ENCODE peak calls at places on chromosomes 12 and 14, in ten cellular contexts. One of them, this sample, is unnamed.

GRCh38 chr14:68665116-68665515 is 127.8 kb downstream of the ZFP36L1 start:
- DNase-seq in adrenal gland: peak; percentile 28
- DNase-seq in uterus: peak; percentile 31
- DNase-seq in aorta: no peak
- DNase-seq in lower lobe of right lung: no peak
- DNase-seq in lower leg skin: no peak
- DNase-seq in K562: no peak
- DNase-seq in hepatocyte: no peak
- DNase-seq in cardiac muscle cell: no peak
- DNase-seq in testis: no peak
- DNase-seq in this sample: peak; percentile 88

GRCh38 chr12:1841606-1842182 is 21.3 kb downstream of the LRTM2 start:
- DNase-seq in K562: no peak
- DNase-seq in cardiac muscle cell: no peak
- DNase-seq in hepatocyte: no peak
- DNase-seq in lower lobe of right lung: no peak
- DNase-seq in aorta: peak; percentile 48
- DNase-seq in testis: no peak
- DNase-seq in adrenal gland: no peak
- DNase-seq in lower leg skin: no peak
- DNase-seq in uterus: no peak
- DNase-seq in this sample: no peak

GRCh38 chr14:105497671-105498429 is 6.8 kb downstream of the TEDC1 start:
- DNase-seq in adrenal gland: no peak
- DNase-seq in K562: no peak
- DNase-seq in cardiac muscle cell: no peak
- DNase-seq in aorta: peak; percentile 77
- DNase-seq in hepatocyte: no peak
- DNase-seq in lower leg skin: no peak
- DNase-seq in uterus: no peak
- DNase-seq in testis: no peak
- DNase-seq in lower lobe of right lung: peak; percentile 41
- DNase-seq in this sample: no peak

GRCh38 chr14:74514471-74514932 is 20.9 kb downstream of the ISCA2 start:
- DNase-seq in testis: no peak
- DNase-seq in lower lobe of right lung: peak; percentile 83
- DNase-seq in adrenal gland: no peak
- DNase-seq in cardiac muscle cell: no peak
- DNase-seq in K562: no peak
- DNase-seq in uterus: no peak
- DNase-seq in aorta: peak; percentile 86
- DNase-seq in lower leg skin: no peak
- DNase-seq in hepatocyte: no peak
- DNase-seq in this sample: peak; percentile 68

GRCh38 chr12:26135010-26135420 is 10.2 kb upstream of the BHLHE41 start:
- DNase-seq in uterus: no peak
- DNase-seq in lower leg skin: no peak
- DNase-seq in adrenal gland: no peak
- DNase-seq in hepatocyte: no peak
- DNase-seq in K562: no peak
- DNase-seq in aorta: no peak
- DNase-seq in testis: peak; percentile 72
- DNase-seq in lower lobe of right lung: peak; percentile 94
- DNase-seq in cardiac muscle cell: no peak
- DNase-seq in this sample: no peak

GRCh38 chr14:64095620-64096019 is 198.6 kb downstream of the ESR2 start:
- DNase-seq in hepatocyte: no peak
- DNase-seq in adrenal gland: no peak
- DNase-seq in aorta: no peak
- DNase-seq in uterus: no peak
- DNase-seq in lower lobe of right lung: no peak
- DNase-seq in testis: no peak
- DNase-seq in K562: no peak
- DNase-seq in cardiac muscle cell: no peak
- DNase-seq in lower leg skin: no peak
- DNase-seq in this sample: peak; percentile 53

GRCh38 chr12:47328831-47329545 is 249.2 kb upstream of the AMIGO2 start:
- DNase-seq in lower lobe of right lung: no peak
- DNase-seq in lower leg skin: no peak
- DNase-seq in testis: no peak
- DNase-seq in adrenal gland: no peak
- DNase-seq in cardiac muscle cell: no peak
- DNase-seq in hepatocyte: no peak
- DNase-seq in aorta: no peak
- DNase-seq in uterus: no peak
- DNase-seq in K562: no peak
- DNase-seq in this sample: peak; percentile 85

GRCh38 chr14:32998433-32998832 is 59.8 kb downstream of the NPAS3 start:
- DNase-seq in lower leg skin: no peak
- DNase-seq in aorta: no peak
- DNase-seq in hepatocyte: no peak
- DNase-seq in K562: no peak
- DNase-seq in uterus: no peak
- DNase-seq in testis: no peak
- DNase-seq in cardiac muscle cell: no peak
- DNase-seq in adrenal gland: no peak
- DNase-seq in lower lobe of right lung: no peak
- DNase-seq in this sample: peak; percentile 35

GRCh38 chr14:49620182-49621113 is at the start of the genes MGAT2 and RPL36AL:
- DNase-seq in lower leg skin: peak; percentile 97
- DNase-seq in adrenal gland: peak; percentile 99
- DNase-seq in lower lobe of right lung: peak; percentile 98
- DNase-seq in hepatocyte: peak; percentile 98
- DNase-seq in uterus: peak; percentile 98
- DNase-seq in K562: peak; percentile 97
- DNase-seq in aorta: peak; percentile 100
- DNase-seq in testis: peak; percentile 98
- DNase-seq in cardiac muscle cell: peak; percentile 97
- DNase-seq in this sample: peak; percentile 99

GRCh38 chr14:49621114-49621881 is 699 bp downstream of the MGAT2 start:
- DNase-seq in adrenal gland: peak; percentile 58
- DNase-seq in aorta: peak; percentile 94
- DNase-seq in K562: peak; percentile 69
- DNase-seq in lower lobe of right lung: peak; percentile 90
- DNase-seq in testis: peak; percentile 64
- DNase-seq in uterus: peak; percentile 52
- DNase-seq in lower leg skin: peak; percentile 60
- DNase-seq in hepatocyte: peak; percentile 74
- DNase-seq in cardiac muscle cell: no peak
- DNase-seq in this sample: peak; percentile 42

GRCh38 chr14:49622022-49622607 is 1.5 kb downstream of the MGAT2 start:
- DNase-seq in lower leg skin: no peak
- DNase-seq in K562: no peak
- DNase-seq in hepatocyte: no peak
- DNase-seq in uterus: no peak
- DNase-seq in adrenal gland: no peak
- DNase-seq in lower lobe of right lung: no peak
- DNase-seq in aorta: no peak
- DNase-seq in cardiac muscle cell: no peak
- DNase-seq in testis: no peak
- DNase-seq in this sample: no peak

GRCh38 chr14:49623387-49623786 is 2.8 kb downstream of the MGAT2 start:
- DNase-seq in cardiac muscle cell: no peak
- DNase-seq in lower lobe of right lung: no peak
- DNase-seq in K562: no peak
- DNase-seq in hepatocyte: no peak
- DNase-seq in uterus: no peak
- DNase-seq in lower leg skin: no peak
- DNase-seq in testis: no peak
- DNase-seq in adrenal gland: no peak
- DNase-seq in aorta: no peak
- DNase-seq in this sample: no peak

GRCh38 chr14:49623941-49624806 is 3.6 kb downstream of the MGAT2 start:
- DNase-seq in uterus: no peak
- DNase-seq in testis: no peak
- DNase-seq in adrenal gland: no peak
- DNase-seq in cardiac muscle cell: no peak
- DNase-seq in hepatocyte: peak; percentile 13
- DNase-seq in aorta: no peak
- DNase-seq in K562: peak; percentile 33
- DNase-seq in lower leg skin: no peak
- DNase-seq in lower lobe of right lung: no peak
- DNase-seq in this sample: no peak
- H3K4me3 ChIP-seq in uterus: no peak overlapping the region
- H3K4me3 ChIP-seq in testis: no peak overlapping the region
- H3K4me3 ChIP-seq in adrenal gland: no peak overlapping the region
- H3K4me3 ChIP-seq in cardiac muscle cell: no peak overlapping the region
- H3K4me3 ChIP-seq in hepatocyte: no peak overlapping the region
- H3K4me3 ChIP-seq in aorta: no peak overlapping the region
- H3K4me3 ChIP-seq in K562: peak overlapping the region; percentile 24
- H3K4me3 ChIP-seq in lower leg skin: no peak overlapping the region
- H3K4me3 ChIP-seq in lower lobe of right lung: no peak overlapping the region
- H3K4me3 ChIP-seq in this sample: peak overlapping the region; percentile 42

DNA sequence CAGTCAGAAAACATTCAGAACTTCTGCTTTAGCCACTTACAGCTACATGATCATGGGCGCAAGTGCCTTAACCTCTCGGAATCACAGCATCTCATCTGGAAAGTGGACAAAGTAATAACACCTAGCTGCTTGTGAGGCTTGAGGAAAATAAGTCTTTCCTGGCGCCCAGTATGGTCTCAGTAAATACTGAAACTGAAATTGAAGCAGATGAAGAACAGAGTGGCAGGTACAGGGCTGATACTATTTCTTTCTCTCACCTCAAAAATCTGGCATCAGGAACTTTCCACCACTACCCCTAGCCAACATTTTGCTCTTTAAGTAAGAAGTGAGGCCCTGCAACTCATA is 129.6 kb upstream of the FUT8 start:
- DNase-seq in K562: no peak
- DNase-seq in lower lobe of right lung: no peak
- DNase-seq in adrenal gland: no peak
- DNase-seq in testis: no peak
- DNase-seq in hepatocyte: no peak
- DNase-seq in uterus: no peak
- DNase-seq in aorta: no peak
- DNase-seq in cardiac muscle cell: no peak
- DNase-seq in lower leg skin: no peak
- DNase-seq in this sample: no peak
- H3K4me3 ChIP-seq in K562: no peak overlapping the region
- H3K4me3 ChIP-seq in lower lobe of right lung: no peak overlapping the region
- H3K4me3 ChIP-seq in adrenal gland: no peak overlapping the region
- H3K4me3 ChIP-seq in testis: no peak overlapping the region
- H3K4me3 ChIP-seq in hepatocyte: no peak overlapping the region
- H3K4me3 ChIP-seq in uterus: peak overlapping the region; percentile 17
- H3K4me3 ChIP-seq in aorta: no peak overlapping the region
- H3K4me3 ChIP-seq in cardiac muscle cell: no peak overlapping the region
- H3K4me3 ChIP-seq in lower leg skin: no peak overlapping the region
- H3K4me3 ChIP-seq in this sample: no peak overlapping the region

GRCh38 chr12:51906452-51907082 is 737 bp upstream of the ACVRL1 start:
- DNase-seq in adrenal gland: no peak
- DNase-seq in uterus: no peak
- DNase-seq in hepatocyte: no peak
- DNase-seq in cardiac muscle cell: no peak
- DNase-seq in lower leg skin: no peak
- DNase-seq in K562: no peak
- DNase-seq in aorta: peak; percentile 73
- DNase-seq in testis: no peak
- DNase-seq in lower lobe of right lung: peak; percentile 39
- DNase-seq in this sample: no peak

GRCh38 chr12:51907864-51908425 is 641 bp downstream of the ACVRL1 start:
- DNase-seq in testis: no peak
- DNase-seq in K562: no peak
- DNase-seq in uterus: no peak
- DNase-seq in adrenal gland: no peak
- DNase-seq in lower lobe of right lung: no peak
- DNase-seq in lower leg skin: no peak
- DNase-seq in hepatocyte: no peak
- DNase-seq in cardiac muscle cell: no peak
- DNase-seq in aorta: peak; percentile 39
- DNase-seq in this sample: no peak

GRCh38 chr12:51904951-51905471 is 2.3 kb upstream of the ACVRL1 start:
- DNase-seq in testis: peak; percentile 33
- DNase-seq in aorta: peak; percentile 49
- DNase-seq in K562: no peak
- DNase-seq in uterus: peak; percentile 69
- DNase-seq in adrenal gland: no peak
- DNase-seq in lower leg skin: no peak
- DNase-seq in hepatocyte: no peak
- DNase-seq in cardiac muscle cell: no peak
- DNase-seq in lower lobe of right lung: no peak
- DNase-seq in this sample: peak; percentile 75

GRCh38 chr12:51907083-51907863 is at the start of gene ACVRL1:
- DNase-seq in lower leg skin: no peak
- DNase-seq in testis: peak; percentile 32
- DNase-seq in cardiac muscle cell: no peak
- DNase-seq in uterus: no peak
- DNase-seq in adrenal gland: no peak
- DNase-seq in hepatocyte: no peak
- DNase-seq in K562: no peak
- DNase-seq in aorta: peak; percentile 76
- DNase-seq in lower lobe of right lung: peak; percentile 49
- DNase-seq in this sample: no peak

DNA sequence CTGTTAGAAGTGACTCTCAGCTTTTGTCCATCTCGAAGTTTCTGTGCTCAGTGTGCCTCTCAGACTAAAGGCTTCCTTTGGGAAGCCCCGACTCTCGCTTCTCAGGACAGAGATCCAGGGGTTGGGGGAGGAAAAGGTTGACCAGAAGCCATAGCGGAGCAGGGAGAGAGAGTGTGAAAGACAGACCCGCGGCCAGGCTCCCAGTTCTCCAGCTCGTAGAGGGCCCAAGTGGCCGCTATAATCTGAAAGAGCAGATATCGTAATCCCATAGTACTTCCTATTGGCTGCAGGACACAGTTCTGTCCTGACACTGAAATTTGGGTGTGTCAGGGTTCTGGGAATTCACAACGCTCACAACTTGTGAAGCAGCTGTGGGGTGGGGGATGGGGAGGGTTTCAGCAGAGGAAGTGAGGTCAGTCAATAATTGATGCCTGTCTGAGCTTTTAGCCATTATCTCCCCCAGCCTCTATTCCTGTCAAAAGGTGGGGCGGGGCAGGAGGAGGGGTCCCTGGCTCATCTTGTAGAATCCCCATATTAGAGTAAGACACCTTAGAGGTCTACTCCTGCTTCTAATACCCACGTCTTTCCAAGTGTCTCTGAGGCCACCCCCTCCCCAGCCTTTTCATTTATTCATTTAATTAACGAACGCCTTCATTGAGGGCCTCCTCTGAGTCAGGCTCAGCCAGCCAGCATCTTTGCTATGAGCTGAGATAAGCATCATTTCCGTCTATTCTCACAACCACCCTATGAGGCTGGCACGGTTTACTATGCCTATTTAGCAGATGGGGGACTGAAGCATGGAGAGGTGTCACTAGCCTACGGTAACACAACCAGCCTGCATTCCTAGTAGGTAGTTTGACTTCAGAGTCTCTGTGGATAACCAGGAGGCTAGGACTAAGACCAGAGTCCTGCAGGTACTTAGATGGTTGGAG is 1.5 kb upstream of the ACVRL1 start:
- DNase-seq in hepatocyte: peak; percentile 45
- DNase-seq in K562: peak; percentile 97
- DNase-seq in cardiac muscle cell: no peak
- DNase-seq in testis: peak; percentile 65
- DNase-seq in lower leg skin: peak; percentile 83
- DNase-seq in adrenal gland: no peak
- DNase-seq in lower lobe of right lung: peak; percentile 81
- DNase-seq in uterus: peak; percentile 91
- DNase-seq in aorta: peak; percentile 83
- DNase-seq in this sample: peak; percentile 84
- H3K4me3 ChIP-seq in hepatocyte: no peak overlapping the region
- H3K4me3 ChIP-seq in K562: peak overlapping the region; percentile 32
- H3K4me3 ChIP-seq in cardiac muscle cell: no peak overlapping the region
- H3K4me3 ChIP-seq in testis: no peak overlapping the region
- H3K4me3 ChIP-seq in lower leg skin: no peak overlapping the region
- H3K4me3 ChIP-seq in adrenal gland: no peak overlapping the region
- H3K4me3 ChIP-seq in lower lobe of right lung: peak overlapping the region; percentile 65
- H3K4me3 ChIP-seq in uterus: no peak overlapping the region
- H3K4me3 ChIP-seq in aorta: no peak overlapping the region
- H3K4me3 ChIP-seq in this sample: no peak overlapping the region

GRCh38 chr12:9754097-9754964 is 6.4 kb downstream of the CD69 start:
- DNase-seq in cardiac muscle cell: no peak
- DNase-seq in lower lobe of right lung: no peak
- DNase-seq in lower leg skin: no peak
- DNase-seq in hepatocyte: no peak
- DNase-seq in uterus: no peak
- DNase-seq in K562: no peak
- DNase-seq in aorta: no peak
- DNase-seq in adrenal gland: no peak
- DNase-seq in testis: no peak
- DNase-seq in this sample: no peak

GRCh38 chr12:9754984-9755383 is 5.7 kb downstream of the CD69 start:
- DNase-seq in adrenal gland: no peak
- DNase-seq in testis: no peak
- DNase-seq in lower lobe of right lung: no peak
- DNase-seq in hepatocyte: no peak
- DNase-seq in uterus: no peak
- DNase-seq in lower leg skin: no peak
- DNase-seq in K562: no peak
- DNase-seq in cardiac muscle cell: no peak
- DNase-seq in aorta: no peak
- DNase-seq in this sample: no peak

GRCh38 chr12:9751204-9752144 is 9.2 kb downstream of the CD69 start:
- DNase-seq in aorta: no peak
- DNase-seq in uterus: no peak
- DNase-seq in testis: no peak
- DNase-seq in K562: peak; percentile 43
- DNase-seq in lower leg skin: no peak
- DNase-seq in hepatocyte: no peak
- DNase-seq in adrenal gland: no peak
- DNase-seq in cardiac muscle cell: peak; percentile 49
- DNase-seq in lower lobe of right lung: no peak
- DNase-seq in this sample: peak; percentile 27

GRCh38 chr12:9752145-9752717 is 8.5 kb downstream of the CD69 start:
- DNase-seq in hepatocyte: no peak
- DNase-seq in testis: no peak
- DNase-seq in K562: no peak
- DNase-seq in cardiac muscle cell: no peak
- DNase-seq in uterus: no peak
- DNase-seq in adrenal gland: no peak
- DNase-seq in lower leg skin: no peak
- DNase-seq in aorta: no peak
- DNase-seq in lower lobe of right lung: no peak
- DNase-seq in this sample: no peak

GRCh38 chr12:9753042-9753820 is 7.5 kb downstream of the CD69 start:
- DNase-seq in adrenal gland: no peak
- DNase-seq in aorta: no peak
- DNase-seq in hepatocyte: no peak
- DNase-seq in uterus: no peak
- DNase-seq in K562: no peak
- DNase-seq in testis: no peak
- DNase-seq in lower lobe of right lung: no peak
- DNase-seq in lower leg skin: no peak
- DNase-seq in cardiac muscle cell: no peak
- DNase-seq in this sample: no peak
- H3K4me3 ChIP-seq in adrenal gland: no peak overlapping the region
- H3K4me3 ChIP-seq in aorta: no peak overlapping the region
- H3K4me3 ChIP-seq in hepatocyte: no peak overlapping the region
- H3K4me3 ChIP-seq in uterus: no peak overlapping the region
- H3K4me3 ChIP-seq in K562: no peak overlapping the region
- H3K4me3 ChIP-seq in testis: no peak overlapping the region
- H3K4me3 ChIP-seq in lower lobe of right lung: no peak overlapping the region
- H3K4me3 ChIP-seq in lower leg skin: no peak overlapping the region
- H3K4me3 ChIP-seq in cardiac muscle cell: no peak overlapping the region
- H3K4me3 ChIP-seq in this sample: no peak overlapping the region